ENCODE peak calls at places on chromosomes 12 and 14, in six cellular contexts. A is GM04504, H is IMR-90, R is progenitor cell of endocrine pancreas, C is sciatic nerve, B is aorta. V is an unnamed sample.
A peak's percentile ranks its signal among the peaks of the same experiment; 100 is the strongest.

GRCh38 chr12:115450017-115450416 is 766.0 kb upstream of the TBX3 start:
- DNase-seq in R (no peak), B (no peak), A (no peak), C (no peak), H (no peak), V (no peak)

GRCh38 chr12:52590021-52590420 is 11.2 kb downstream of the KRT72 start:
- DNase-seq in A (no peak), H (no peak), B (no peak), R (no peak), C (peak; percentile 17), V (no peak)

GRCh38 chr12:132458441-132459225 is 31.3 kb upstream of the FBRSL1 start:
- DNase-seq in B (no peak), R (no peak), A (no peak), H (no peak), C (no peak), V (no peak)

GRCh38 chr14:101248840-101249675 is 312.2 kb upstream of the DIO3 start:
- DNase-seq in C (peak; percentile 45), R (no peak), B (no peak), H (no peak), A (no peak), V (no peak)

GRCh38 chr12:68495666-68496065 is 115.0 kb upstream of the RAP1B start:
- DNase-seq in R (no peak), B (no peak), H (peak; percentile 69), A (peak; percentile 50), C (no peak), V (no peak)

GRCh38 chr12:109810954-109811623 is 22.1 kb downstream of the TRPV4 start:
- DNase-seq in R (no peak), C (no peak), H (no peak), A (no peak), B (no peak), V (no peak)

GRCh38 chr14:100989924-100990323 is 86.4 kb upstream of the RTL1 start:
- DNase-seq in C (no peak), A (no peak), R (no peak), H (peak; percentile 53), B (no peak), V (no peak)

GRCh38 chr12:106248177-106248848 is 493 bp upstream of the CKAP4 start:
- DNase-seq in B (peak; percentile 88), H (peak; percentile 81), C (peak; percentile 83), R (no peak), A (peak; percentile 58), V (no peak)

GRCh38 chr12:936377-937345 is 12.8 kb downstream of the RAD52 start:
- DNase-seq in B (peak; percentile 64), H (no peak), R (no peak), A (no peak), C (no peak), V (no peak)

GRCh38 chr12:16685107-16685506 is 79.1 kb upstream of the LMO3 start:
- DNase-seq in B (no peak), H (peak; percentile 1), A (no peak), C (no peak), R (no peak), V (no peak)

GRCh38 chr12:5480218-5480952 is 48.5 kb downstream of the NTF3 start:
- DNase-seq in B (no peak), H (peak; percentile 59), R (peak; percentile 30), A (no peak), C (no peak), V (no peak)

GRCh38 chr12:50224026-50224692 is 57.0 kb upstream of the CERS5 start:
- DNase-seq in H (peak; percentile 61), C (no peak), B (no peak), A (no peak), R (no peak), V (peak; percentile 72)

GRCh38 chr12:106204312-106204711 is 43.5 kb downstream of the CKAP4 start:
- DNase-seq in R (no peak), H (no peak), A (no peak), C (no peak), B (no peak), V (no peak)

GRCh38 chr14:95458459-95458858 is 58.0 kb downstream of the SYNE3 start:
- DNase-seq in A (no peak), B (no peak), R (no peak), C (no peak), H (no peak), V (no peak)

GRCh38 chr14:36070056-36071043 is 106.2 kb downstream of the PTCSC3 start:
- DNase-seq in B (no peak), C (peak; percentile 68), R (peak; percentile 62), A (peak; percentile 27), H (peak; percentile 64), V (peak; percentile 50)

GRCh38 chr12:922297-922696 is 27.2 kb downstream of the RAD52 start:
- DNase-seq in A (no peak), B (no peak), R (no peak), H (peak; percentile 45), C (no peak), V (no peak)

GRCh38 chr14:50784683-50785505 is 46.1 kb downstream of the NIN start:
- DNase-seq in R (no peak), A (no peak), H (no peak), C (no peak), B (no peak), V (no peak)

GRCh38 chr12:59928416-59928815 is 332.6 kb downstream of the SLC16A7 start:
- DNase-seq in H (peak; percentile 16), C (no peak), A (no peak), R (no peak), B (no peak), V (no peak)

GRCh38 chr12:12845794-12846243 is 32.7 kb downstream of the DDX47 start:
- DNase-seq in A (no peak), C (no peak), H (no peak), B (no peak), R (no peak), V (no peak)

GRCh38 chr14:96568646-96569045 is 66.5 kb downstream of the PAPOLA start:
- DNase-seq in C (no peak), H (no peak), R (no peak), A (no peak), B (no peak), V (no peak)

GRCh38 chr12:72547593-72547992 is 275.4 kb downstream of the TRHDE start:
- DNase-seq in R (no peak), B (no peak), A (peak; percentile 22), C (no peak), H (peak; percentile 72), V (no peak)